ENCODE peak calls at places on chromosomes 16 and 17, in seven cellular contexts. L is endodermal cell, C is tibial artery, X is IMR-90, R is K562, E is thoracic aorta, P is heart right ventricle. G is an unnamed sample.
A peak's percentile ranks its signal among the peaks of the same experiment; 100 is the strongest.

GRCh38 chr17:49565948-49566491 is 9.7 kb upstream of the NXPH3 start:
- DNase-seq in L (no peak), P (peak; percentile 77), E (peak; percentile 77), R (no peak), C (peak; percentile 95), X (no peak), G (peak; percentile 58)

GRCh38 chr17:48547839-48548686 is 3.2 kb upstream of the HOXB2 start:
- DNase-seq in C (no peak), X (peak; percentile 88), L (no peak), R (peak; percentile 67), P (no peak), E (no peak), G (no peak)

GRCh38 chr17:40303009-40303657 is 5.8 kb upstream of the RARA start:
- DNase-seq in L (peak; percentile 88), C (no peak), P (peak; percentile 71), R (no peak), X (peak; percentile 82), E (no peak), G (peak; percentile 63)

GRCh38 chr16:24504467-24505345 is 34.7 kb upstream of the RBBP6 start:
- DNase-seq in E (no peak), L (peak; percentile 88), C (no peak), X (peak; percentile 50), R (peak; percentile 74), P (peak; percentile 48), G (peak; percentile 66)

GRCh38 chr16:69320731-69321073 is 9.6 kb downstream of the VPS4A start:
- DNase-seq in C (no peak), R (no peak), L (no peak), X (no peak), P (no peak), E (no peak), G (no peak)

GRCh38 chr16:48556210-48556912 is 53.6 kb downstream of the N4BP1 start:
- DNase-seq in R (no peak), E (no peak), L (no peak), X (no peak), P (no peak), C (no peak), G (no peak)

GRCh38 chr16:27526169-27526568 is 23.5 kb downstream of the GTF3C1 start:
- DNase-seq in C (no peak), P (peak; percentile 80), R (no peak), L (no peak), X (no peak), E (no peak), G (no peak)

GRCh38 chr17:43880420-43880991 is 26.8 kb downstream of the MPP2 start:
- DNase-seq in P (no peak), X (no peak), E (no peak), R (peak; percentile 79), C (no peak), L (peak; percentile 92), G (peak; percentile 20)

GRCh38 chr17:10674696-10675095 is 17.6 kb upstream of the MYH3 start:
- DNase-seq in P (no peak), X (no peak), E (no peak), C (no peak), R (no peak), L (no peak), G (no peak)

GRCh38 chr16:56491657-56492261 is 28.1 kb downstream of the BBS2 start:
- DNase-seq in P (no peak), R (no peak), E (no peak), X (no peak), L (no peak), C (no peak), G (no peak)

GRCh38 chr17:37516131-37516561 is 26.5 kb downstream of the DUSP14 start:
- DNase-seq in X (peak; percentile 50), C (no peak), R (no peak), L (peak; percentile 58), E (no peak), P (no peak), G (peak; percentile 24)
- TF ChIP-seq CTCF in X (no peak), C (no peak), R (no peak), L (no peak), E (no peak), P (no peak), G (no peak)

GRCh38 chr17:8038954-8039610 is at the start of gene ALOX15B:
- DNase-seq in P (no peak), R (no peak), X (no peak), E (no peak), C (peak; percentile 65), L (peak; percentile 86), G (peak; percentile 35)
- H3K4me3 ChIP-seq in P (no peak within 1 kb of the TSS), R (no peak within 1 kb of the TSS), X (no peak within 1 kb of the TSS), E (peak within 1 kb of the TSS; percentile 6), C (peak within 1 kb of the TSS; percentile 31), L (peak within 1 kb of the TSS; percentile 64), G (peak within 1 kb of the TSS; percentile 60)

DNA sequence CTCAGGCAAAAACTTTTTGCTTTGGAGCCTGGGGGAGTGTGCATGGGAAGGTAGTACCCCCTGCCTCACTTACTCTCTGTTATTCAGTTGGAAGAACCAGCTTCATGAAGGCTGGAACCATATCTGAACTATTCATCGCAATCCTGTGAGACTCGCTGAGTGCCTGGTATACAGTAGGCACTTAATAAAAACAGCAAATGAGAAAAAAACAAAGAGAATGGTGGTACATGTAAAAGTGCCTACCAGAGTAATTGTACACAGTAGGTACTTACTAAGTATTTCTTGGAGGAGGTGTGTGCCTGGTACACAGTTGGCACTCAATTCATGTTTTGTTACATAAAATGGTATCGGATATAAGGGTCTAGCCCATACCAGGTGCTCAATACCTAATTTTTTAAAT is 75.2 kb downstream of the MYH11 start:
- DNase-seq in X (no peak), R (no peak), L (no peak), E (no peak), C (no peak), P (no peak), G (no peak)
- H3K36me3 ChIP-seq in X (no peaks in the 10 kb centered on the region), R (no peaks in the 10 kb centered on the region), L (no peaks in the 10 kb centered on the region), E (peaks cover 93% of the 10 kb centered on the region), C (peaks cover 99% of the 10 kb centered on the region), P (no peaks in the 10 kb centered on the region), G (no peaks in the 10 kb centered on the region)

GRCh38 chr17:63290784-63291183 is 155.3 kb downstream of the CYB561 start:
- DNase-seq in E (no peak), L (no peak), R (no peak), X (no peak), C (no peak), P (no peak), G (peak; percentile 50)

GRCh38 chr17:63293310-63293709 is 152.8 kb downstream of the CYB561 start:
- DNase-seq in C (no peak), E (no peak), L (no peak), R (no peak), P (no peak), X (peak; percentile 72), G (no peak)

GRCh38 chr17:63295288-63295687 is 150.8 kb downstream of the CYB561 start:
- DNase-seq in R (no peak), E (no peak), L (no peak), C (no peak), X (peak; percentile 43), P (no peak), G (no peak)

GRCh38 chr17:63291243-63291642 is 154.9 kb downstream of the CYB561 start:
- DNase-seq in R (no peak), X (no peak), C (no peak), E (no peak), L (no peak), P (no peak), G (no peak)

GRCh38 chr17:63295839-63296590 is 150.1 kb downstream of the CYB561 start:
- DNase-seq in L (no peak), P (no peak), C (no peak), E (no peak), X (no peak), R (no peak), G (no peak)
- TF ChIP-seq CTCF in L (no peak), P (no peak), C (no peak), E (no peak), X (no peak), R (no peak), G (no peak)

G was measured in bronchial epithelial cell.